ENCODE peak calls at places on chromosomes 2 and 18, in six cellular contexts. One of them, this sample, is unnamed.

GRCh38 chr18:28905509-28905908 is 728.6 kb upstream of the CDH2 start:
- DNase-seq in AG04449: no peak
- DNase-seq in WTC11: no peak
- DNase-seq in HTR-8/SVneo: peak; percentile 1
- DNase-seq in caudate nucleus: no peak
- DNase-seq in SW480: no peak
- DNase-seq in this sample: no peak

GRCh38 chr18:71426441-71426840 is 1117.7 kb downstream of the CBLN2 start:
- DNase-seq in AG04449: no peak
- DNase-seq in WTC11: no peak
- DNase-seq in HTR-8/SVneo: no peak
- DNase-seq in caudate nucleus: no peak
- DNase-seq in SW480: no peak
- DNase-seq in this sample: no peak

GRCh38 chr2:20524412-20525040 is 77.7 kb downstream of the RHOB start:
- DNase-seq in AG04449: no peak
- DNase-seq in WTC11: no peak
- DNase-seq in HTR-8/SVneo: no peak
- DNase-seq in caudate nucleus: peak; percentile 21
- DNase-seq in SW480: no peak
- DNase-seq in this sample: no peak

GRCh38 chr2:203463176-203463797 is 71.8 kb downstream of the RAPH1 start:
- DNase-seq in AG04449: no peak
- DNase-seq in WTC11: no peak
- DNase-seq in HTR-8/SVneo: no peak
- DNase-seq in caudate nucleus: no peak
- DNase-seq in SW480: no peak
- DNase-seq in this sample: no peak

GRCh38 chr2:10972683-10973433 is 61.1 kb downstream of the KCNF1 start:
- DNase-seq in AG04449: no peak
- DNase-seq in WTC11: no peak
- DNase-seq in HTR-8/SVneo: no peak
- DNase-seq in caudate nucleus: no peak
- DNase-seq in SW480: no peak
- DNase-seq in this sample: no peak

GRCh38 chr18:12922266-12922665 is 25.5 kb upstream of the SEH1L start:
- DNase-seq in AG04449: no peak
- DNase-seq in WTC11: no peak
- DNase-seq in HTR-8/SVneo: no peak
- DNase-seq in caudate nucleus: no peak
- DNase-seq in SW480: no peak
- DNase-seq in this sample: no peak

GRCh38 chr2:191218292-191218898 is 26.8 kb upstream of the MYO1B start:
- DNase-seq in AG04449: no peak
- DNase-seq in WTC11: peak; percentile 73
- DNase-seq in HTR-8/SVneo: peak; percentile 54
- DNase-seq in caudate nucleus: no peak
- DNase-seq in SW480: peak; percentile 41
- DNase-seq in this sample: peak; percentile 71

GRCh38 chr2:43224571-43225092 is 1.8 kb downstream of the ZFP36L2 start:
- DNase-seq in AG04449: no peak
- DNase-seq in WTC11: peak; percentile 53
- DNase-seq in HTR-8/SVneo: no peak
- DNase-seq in caudate nucleus: no peak
- DNase-seq in SW480: peak; percentile 26
- DNase-seq in this sample: no peak

GRCh38 chr18:28108801-28109200 is 68.1 kb downstream of the CDH2 start:
- DNase-seq in AG04449: no peak
- DNase-seq in WTC11: no peak
- DNase-seq in HTR-8/SVneo: no peak
- DNase-seq in caudate nucleus: no peak
- DNase-seq in SW480: no peak
- DNase-seq in this sample: no peak

GRCh38 chr18:74399225-74399887 is 57.8 kb downstream of the DIPK1C start:
- DNase-seq in AG04449: no peak
- DNase-seq in WTC11: no peak
- DNase-seq in HTR-8/SVneo: no peak
- DNase-seq in caudate nucleus: no peak
- DNase-seq in SW480: no peak
- DNase-seq in this sample: no peak

GRCh38 chr2:112824701-112825099 is 11.9 kb downstream of the IL1B start:
- DNase-seq in AG04449: no peak
- DNase-seq in WTC11: no peak
- DNase-seq in HTR-8/SVneo: no peak
- DNase-seq in caudate nucleus: no peak
- DNase-seq in SW480: no peak
- DNase-seq in this sample: no peak

GRCh38 chr18:56322403-56322802 is 316.0 kb downstream of the TXNL1 start:
- DNase-seq in AG04449: no peak
- DNase-seq in WTC11: no peak
- DNase-seq in HTR-8/SVneo: no peak
- DNase-seq in caudate nucleus: no peak
- DNase-seq in SW480: no peak
- DNase-seq in this sample: no peak